ENCODE peak calls at places on chromosomes 12 and 14, in five cellular contexts. L is aorta; F is fibroblast of lung; U is CD8-positive, alpha-beta memory T cell; C is tibial nerve. P is an unnamed sample. For H3K4me1 and H3K36me3, the result is how much of the 10 kb centered on the place peaks cover.

GRCh38 chr12:52050771-52051541 is at the start of gene NR4A1:
- DNase-seq in U (peak), L (peak), F (peak), C (peak), P (peak)

GRCh38 chr12:52525661-52526499 is 5.7 kb upstream of the KRT5 start:
- DNase-seq in U (no peak), C (no peak), F (no peak), L (no peak), P (no peak)

GRCh38 chr12:65926119-65927004 is 102.1 kb downstream of the HMGA2 start:
- DNase-seq in F (no peak), C (no peak), U (no peak), L (no peak), P (no peak)

GRCh38 chr14:102028733-102029132 is 58.1 kb downstream of the HSP90AA1 start:
- DNase-seq in F (peak), U (no peak), L (no peak), C (no peak), P (no peak)

GRCh38 chr12:30795660-30796507 is 41.1 kb upstream of the CAPRIN2 start:
- DNase-seq in L (peak), U (peak), F (peak), C (no peak), P (peak)

GRCh38 chr12:13165578-13166120 is 30.9 kb upstream of the EMP1 start:
- DNase-seq in L (peak), U (peak), F (peak), C (no peak), P (peak)

GRCh38 chr12:71061451-71061850 is 96.3 kb downstream of the TSPAN8 start:
- DNase-seq in F (no peak), U (no peak), C (no peak), L (no peak), P (no peak)

GRCh38 chr12:61879229-61879628 is 381.0 kb upstream of the USP15 start:
- DNase-seq in C (no peak), U (no peak), L (no peak), F (no peak), P (peak)

GRCh38 chr14:22414876-22415632 is 174.0 kb downstream of the DAD1 start:
- DNase-seq in L (no peak), C (no peak), F (no peak), U (no peak), P (no peak)

GRCh38 chr12:130617219-130617618 is 98.9 kb downstream of the RIMBP2 start:
- DNase-seq in U (no peak), L (no peak), C (no peak), F (no peak), P (peak)

GRCh38 chr14:104436047-104436531 is 143.5 kb upstream of the C14orf180 start:
- DNase-seq in L (peak), F (peak), C (no peak), U (no peak), P (peak)

GRCh38 chr14:91009501-91010152 is 50.8 kb downstream of the RPS6KA5 start:
- DNase-seq in C (no peak), U (no peak), L (no peak), F (no peak), P (no peak)

GRCh38 chr12:89874146-89874545 is 165.5 kb upstream of the ATP2B1 start:
- DNase-seq in F (peak), L (no peak), U (no peak), C (peak), P (no peak)

GRCh38 chr12:80512781-80513180 is 68.7 kb downstream of the PTPRQ start:
- DNase-seq in L (peak), C (no peak), U (no peak), F (no peak), P (no peak)

GRCh38 chr12:41287500-41287899 is 99.4 kb downstream of the PDZRN4 start:
- DNase-seq in L (no peak), U (no peak), C (no peak), F (no peak), P (no peak)

GRCh38 chr14:93715279-93715927 is 72.9 kb downstream of the PRIMA1 start:
- DNase-seq in U (no peak), F (no peak), L (peak), C (no peak), P (no peak)

GRCh38 chr12:108856428-108857157 is 790 bp downstream of the SSH1 start:
- DNase-seq in C (peak), L (peak), U (peak), F (peak), P (peak)

GRCh38 chr14:60328588-60328987 is 79.6 kb downstream of the PPM1A start:
- DNase-seq in F (no peak), U (no peak), L (no peak), C (no peak), P (no peak)
- H3K4me3 ChIP-seq in F (no peak), U (no peak), L (no peak), C (no peak), P (no peak)

GRCh38 chr12:81866081-81866480 is 106.9 kb upstream of the PPFIA2 start:
- DNase-seq in F (no peak), C (no peak), L (no peak), U (no peak), P (no peak)

GRCh38 chr12:81859521-81859920 is 100.4 kb upstream of the PPFIA2 start:
- DNase-seq in F (peak), L (no peak), C (no peak), U (no peak), P (no peak)

GRCh38 chr12:81863406-81863805 is 104.3 kb upstream of the PPFIA2 start:
- DNase-seq in F (peak), U (no peak), C (no peak), L (no peak), P (no peak)
- H3K4me1 ChIP-seq in F (under half), U (under half), C (under half), L (under half), P (under half)

DNA sequence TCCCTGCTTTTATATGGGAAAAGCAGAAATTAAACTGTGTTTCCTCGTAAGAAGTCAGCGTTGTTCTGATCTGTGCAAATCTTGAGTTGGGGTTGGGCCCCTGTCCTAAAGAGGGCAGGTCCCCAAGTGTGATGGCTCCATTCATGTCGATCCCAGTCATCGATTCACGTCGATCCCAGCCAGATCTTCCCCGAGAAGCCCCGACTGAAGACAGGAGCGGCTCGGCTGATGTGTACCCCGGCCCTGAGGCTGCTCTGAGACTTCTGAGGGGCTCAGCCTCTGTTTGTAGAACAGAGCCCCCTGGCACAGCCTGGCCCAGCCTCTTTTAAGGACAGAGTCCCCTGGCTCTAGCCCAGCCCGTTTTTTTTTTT is 9.3 kb downstream of the PGAM5 start:
- DNase-seq in F (no peak), L (no peak), C (no peak), U (no peak), P (no peak)
- H3K36me3 ChIP-seq in F (under half), L (under half), C (half or more), U (under half), P (half or more)

GRCh38 chr12:57739387-57739786 is 845 bp upstream of the AGAP2 start:
- DNase-seq in F (no peak), C (no peak), L (no peak), U (no peak), P (no peak)
- H3K4me3 ChIP-seq in F (no peak), C (no peak), L (no peak), U (no peak), P (no peak)

GRCh38 chr14:54686871-54687749 is 120.2 kb downstream of the SAMD4A start:
- DNase-seq in F (peak), C (no peak), L (no peak), U (no peak), P (no peak)
- H3K4me1 ChIP-seq in F (under half), C (under half), L (under half), U (under half), P (under half)

GRCh38 chr12:121439715-121440114 is 39.8 kb downstream of the RNF34 start:
- DNase-seq in C (no peak), L (no peak), F (no peak), U (no peak), P (no peak)
- H3K36me3 ChIP-seq in C (half or more), L (under half), F (under half), U (under half), P (half or more)

P was measured in BE2C.